ENCODE peak calls at places on chromosome 9, in six cellular contexts. One of them, this sample, is unnamed. For H3K9me3, the result is how much of the 10 kb centered on the place peaks cover.

GRCh38 chr9:73200694-73201432 is 49.2 kb downstream of the ANXA1 start:
- DNase-seq in GM12878: no peak
- DNase-seq in body of pancreas: no peak
- DNase-seq in CD8-positive, alpha-beta T cell: no peak
- DNase-seq in Karpas-422: peak
- DNase-seq in effector memory CD4-positive, alpha-beta T cell: no peak
- DNase-seq in this sample: no peak

GRCh38 chr9:34550681-34551270 is 28.0 kb upstream of the ENHO start:
- DNase-seq in GM12878: no peak
- DNase-seq in body of pancreas: no peak
- DNase-seq in CD8-positive, alpha-beta T cell: no peak
- DNase-seq in Karpas-422: no peak
- DNase-seq in effector memory CD4-positive, alpha-beta T cell: no peak
- DNase-seq in this sample: no peak

GRCh38 chr9:3735251-3735650 is 209.4 kb upstream of the RFX3 start:
- DNase-seq in GM12878: no peak
- DNase-seq in body of pancreas: no peak
- DNase-seq in CD8-positive, alpha-beta T cell: no peak
- DNase-seq in Karpas-422: no peak
- DNase-seq in effector memory CD4-positive, alpha-beta T cell: no peak
- DNase-seq in this sample: no peak

GRCh38 chr9:87701491-87701890 is 24.4 kb upstream of the CTSL start:
- DNase-seq in GM12878: no peak
- DNase-seq in body of pancreas: no peak
- DNase-seq in CD8-positive, alpha-beta T cell: no peak
- DNase-seq in Karpas-422: no peak
- DNase-seq in effector memory CD4-positive, alpha-beta T cell: no peak
- DNase-seq in this sample: no peak

GRCh38 chr9:20292002-20292401 is 330.3 kb downstream of the MLLT3 start:
- DNase-seq in GM12878: no peak
- DNase-seq in body of pancreas: no peak
- DNase-seq in CD8-positive, alpha-beta T cell: no peak
- DNase-seq in Karpas-422: no peak
- DNase-seq in effector memory CD4-positive, alpha-beta T cell: no peak
- DNase-seq in this sample: no peak

GRCh38 chr9:78207319-78207718 is 28.6 kb upstream of the CEP78 start:
- DNase-seq in GM12878: no peak
- DNase-seq in body of pancreas: no peak
- DNase-seq in CD8-positive, alpha-beta T cell: no peak
- DNase-seq in Karpas-422: no peak
- DNase-seq in effector memory CD4-positive, alpha-beta T cell: no peak
- DNase-seq in this sample: no peak

GRCh38 chr9:92631452-92632211 is 38.3 kb downstream of the IPPK start:
- DNase-seq in GM12878: peak
- DNase-seq in body of pancreas: no peak
- DNase-seq in CD8-positive, alpha-beta T cell: no peak
- DNase-seq in Karpas-422: no peak
- DNase-seq in effector memory CD4-positive, alpha-beta T cell: no peak
- DNase-seq in this sample: no peak

GRCh38 chr9:130659699-130660248 is 4.6 kb upstream of the PRDM12 start:
- DNase-seq in GM12878: no peak
- DNase-seq in body of pancreas: no peak
- DNase-seq in CD8-positive, alpha-beta T cell: no peak
- DNase-seq in Karpas-422: no peak
- DNase-seq in effector memory CD4-positive, alpha-beta T cell: no peak
- DNase-seq in this sample: no peak

GRCh38 chr9:95091971-95092320 is 225.6 kb downstream of the FANCC start:
- DNase-seq in GM12878: no peak
- DNase-seq in body of pancreas: no peak
- DNase-seq in CD8-positive, alpha-beta T cell: no peak
- DNase-seq in Karpas-422: no peak
- DNase-seq in effector memory CD4-positive, alpha-beta T cell: no peak
- DNase-seq in this sample: no peak

GRCh38 chr9:28821240-28821639 is 1248.0 kb upstream of the C9orf72 start:
- DNase-seq in GM12878: no peak
- DNase-seq in body of pancreas: no peak
- DNase-seq in CD8-positive, alpha-beta T cell: no peak
- DNase-seq in Karpas-422: no peak
- DNase-seq in effector memory CD4-positive, alpha-beta T cell: no peak
- DNase-seq in this sample: no peak

GRCh38 chr9:129514891-129515290 is 106.0 kb downstream of the C9orf50 start:
- DNase-seq in GM12878: no peak
- DNase-seq in body of pancreas: no peak
- DNase-seq in CD8-positive, alpha-beta T cell: no peak
- DNase-seq in Karpas-422: no peak
- DNase-seq in effector memory CD4-positive, alpha-beta T cell: no peak
- DNase-seq in this sample: no peak

GRCh38 chr9:129513282-129513681 is 107.6 kb downstream of the C9orf50 start:
- DNase-seq in GM12878: no peak
- DNase-seq in body of pancreas: no peak
- DNase-seq in CD8-positive, alpha-beta T cell: no peak
- DNase-seq in Karpas-422: no peak
- DNase-seq in effector memory CD4-positive, alpha-beta T cell: no peak
- DNase-seq in this sample: no peak

GRCh38 chr9:129517006-129517405 is 103.9 kb downstream of the C9orf50 start:
- DNase-seq in GM12878: no peak
- DNase-seq in body of pancreas: no peak
- DNase-seq in CD8-positive, alpha-beta T cell: no peak
- DNase-seq in Karpas-422: no peak
- DNase-seq in effector memory CD4-positive, alpha-beta T cell: no peak
- DNase-seq in this sample: no peak

GRCh38 chr9:129513856-129514496 is 106.9 kb downstream of the C9orf50 start:
- DNase-seq in GM12878: no peak
- DNase-seq in body of pancreas: no peak
- DNase-seq in CD8-positive, alpha-beta T cell: no peak
- DNase-seq in Karpas-422: no peak
- DNase-seq in effector memory CD4-positive, alpha-beta T cell: no peak
- DNase-seq in this sample: no peak

DNA sequence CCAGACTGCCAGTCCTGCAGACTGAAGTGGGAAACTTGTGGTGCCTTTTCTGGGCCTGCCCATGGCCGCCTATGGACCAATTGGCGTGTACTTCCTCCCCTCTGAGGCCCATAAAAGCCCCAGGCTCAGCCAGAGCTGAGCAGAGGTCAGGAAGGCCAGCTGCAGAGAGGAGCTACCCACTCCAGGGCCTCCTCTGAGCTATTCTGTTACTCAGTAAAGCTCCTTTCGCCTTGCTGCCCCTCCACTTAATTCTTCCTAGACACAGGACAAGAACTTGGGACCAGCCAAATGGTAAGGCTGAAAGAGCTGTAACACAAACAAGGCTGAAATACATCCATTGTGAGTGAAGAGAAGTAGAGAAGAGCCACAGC is 106.4 kb downstream of the C9orf50 start:
- DNase-seq in GM12878: no peak
- DNase-seq in body of pancreas: no peak
- DNase-seq in CD8-positive, alpha-beta T cell: no peak
- DNase-seq in Karpas-422: no peak
- DNase-seq in effector memory CD4-positive, alpha-beta T cell: no peak
- DNase-seq in this sample: no peak
- H3K9me3 ChIP-seq in GM12878: under half
- H3K9me3 ChIP-seq in body of pancreas: under half
- H3K9me3 ChIP-seq in CD8-positive, alpha-beta T cell: under half
- H3K9me3 ChIP-seq in Karpas-422: under half
- H3K9me3 ChIP-seq in effector memory CD4-positive, alpha-beta T cell: under half
- H3K9me3 ChIP-seq in this sample: under half

GRCh38 chr9:113042884-113043657 is 13.5 kb downstream of the ZFP37 start:
- DNase-seq in GM12878: no peak
- DNase-seq in body of pancreas: no peak
- DNase-seq in CD8-positive, alpha-beta T cell: no peak
- DNase-seq in Karpas-422: no peak
- DNase-seq in effector memory CD4-positive, alpha-beta T cell: no peak
- DNase-seq in this sample: no peak
- H3K9me3 ChIP-seq in GM12878: under half
- H3K9me3 ChIP-seq in body of pancreas: under half
- H3K9me3 ChIP-seq in CD8-positive, alpha-beta T cell: half or more
- H3K9me3 ChIP-seq in Karpas-422: half or more
- H3K9me3 ChIP-seq in effector memory CD4-positive, alpha-beta T cell: half or more
- H3K9me3 ChIP-seq in this sample: under half

DNA sequence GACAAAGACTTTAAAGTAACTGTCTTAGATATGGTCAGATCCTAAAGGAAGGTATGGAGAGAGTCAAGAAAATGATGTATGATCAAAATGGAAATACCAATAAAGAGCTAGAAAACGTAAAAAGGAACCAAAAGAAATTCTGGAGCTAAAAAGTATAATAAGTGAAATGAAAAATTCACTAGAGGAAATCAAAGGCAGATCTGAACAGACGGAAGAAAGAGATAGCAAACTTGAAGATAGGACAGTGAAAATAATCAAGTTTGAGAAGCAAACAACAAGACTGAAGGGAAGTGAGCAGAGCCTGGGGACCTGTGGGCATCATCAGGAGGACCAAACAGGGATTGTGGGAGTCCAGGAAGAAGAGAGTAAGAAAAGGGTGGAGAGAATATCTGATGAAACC is 115.4 kb downstream of the EHMT1 start:
- DNase-seq in GM12878: no peak
- DNase-seq in body of pancreas: no peak
- DNase-seq in CD8-positive, alpha-beta T cell: no peak
- DNase-seq in Karpas-422: peak
- DNase-seq in effector memory CD4-positive, alpha-beta T cell: no peak
- DNase-seq in this sample: no peak
- H3K9me3 ChIP-seq in GM12878: under half
- H3K9me3 ChIP-seq in body of pancreas: under half
- H3K9me3 ChIP-seq in CD8-positive, alpha-beta T cell: under half
- H3K9me3 ChIP-seq in Karpas-422: under half
- H3K9me3 ChIP-seq in effector memory CD4-positive, alpha-beta T cell: under half
- H3K9me3 ChIP-seq in this sample: under half

GRCh38 chr9:136474021-136474640 is 8.7 kb downstream of the SEC16A start:
- DNase-seq in GM12878: no peak
- DNase-seq in body of pancreas: no peak
- DNase-seq in CD8-positive, alpha-beta T cell: no peak
- DNase-seq in Karpas-422: no peak
- DNase-seq in effector memory CD4-positive, alpha-beta T cell: no peak
- DNase-seq in this sample: no peak
- H3K9me3 ChIP-seq in GM12878: under half
- H3K9me3 ChIP-seq in body of pancreas: under half
- H3K9me3 ChIP-seq in CD8-positive, alpha-beta T cell: under half
- H3K9me3 ChIP-seq in Karpas-422: under half
- H3K9me3 ChIP-seq in effector memory CD4-positive, alpha-beta T cell: under half
- H3K9me3 ChIP-seq in this sample: under half

DNA sequence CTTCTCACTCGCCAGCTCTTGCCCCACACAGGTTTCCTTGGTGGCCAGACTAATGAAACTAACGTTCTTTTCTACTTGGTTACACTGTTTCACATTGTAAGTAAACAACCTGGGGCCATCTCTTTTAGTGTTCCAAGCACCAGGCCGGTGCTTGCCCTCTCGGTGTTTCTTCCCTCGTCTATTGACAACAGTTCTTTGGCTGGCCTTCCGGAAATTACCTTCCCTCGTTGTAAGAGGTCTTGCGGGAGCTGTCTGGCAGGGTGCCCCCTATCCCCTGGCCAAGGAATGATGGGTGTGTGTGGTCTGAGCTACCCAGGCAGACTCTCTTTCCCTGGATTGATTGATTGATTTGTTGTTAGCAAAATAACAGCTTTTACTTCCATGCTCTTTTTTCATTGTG is 918 bp upstream of the MYMK start:
- DNase-seq in GM12878: no peak
- DNase-seq in body of pancreas: no peak
- DNase-seq in CD8-positive, alpha-beta T cell: no peak
- DNase-seq in Karpas-422: no peak
- DNase-seq in effector memory CD4-positive, alpha-beta T cell: no peak
- DNase-seq in this sample: peak
- H3K9me3 ChIP-seq in GM12878: under half
- H3K9me3 ChIP-seq in body of pancreas: under half
- H3K9me3 ChIP-seq in CD8-positive, alpha-beta T cell: under half
- H3K9me3 ChIP-seq in Karpas-422: under half
- H3K9me3 ChIP-seq in effector memory CD4-positive, alpha-beta T cell: under half
- H3K9me3 ChIP-seq in this sample: under half

GRCh38 chr9:79425840-79426239 is 145.9 kb upstream of the TLE4 start:
- DNase-seq in GM12878: no peak
- DNase-seq in body of pancreas: no peak
- DNase-seq in CD8-positive, alpha-beta T cell: no peak
- DNase-seq in Karpas-422: peak
- DNase-seq in effector memory CD4-positive, alpha-beta T cell: no peak
- DNase-seq in this sample: no peak
- H3K9me3 ChIP-seq in GM12878: under half
- H3K9me3 ChIP-seq in body of pancreas: under half
- H3K9me3 ChIP-seq in CD8-positive, alpha-beta T cell: under half
- H3K9me3 ChIP-seq in Karpas-422: under half
- H3K9me3 ChIP-seq in effector memory CD4-positive, alpha-beta T cell: under half
- H3K9me3 ChIP-seq in this sample: under half

DNA sequence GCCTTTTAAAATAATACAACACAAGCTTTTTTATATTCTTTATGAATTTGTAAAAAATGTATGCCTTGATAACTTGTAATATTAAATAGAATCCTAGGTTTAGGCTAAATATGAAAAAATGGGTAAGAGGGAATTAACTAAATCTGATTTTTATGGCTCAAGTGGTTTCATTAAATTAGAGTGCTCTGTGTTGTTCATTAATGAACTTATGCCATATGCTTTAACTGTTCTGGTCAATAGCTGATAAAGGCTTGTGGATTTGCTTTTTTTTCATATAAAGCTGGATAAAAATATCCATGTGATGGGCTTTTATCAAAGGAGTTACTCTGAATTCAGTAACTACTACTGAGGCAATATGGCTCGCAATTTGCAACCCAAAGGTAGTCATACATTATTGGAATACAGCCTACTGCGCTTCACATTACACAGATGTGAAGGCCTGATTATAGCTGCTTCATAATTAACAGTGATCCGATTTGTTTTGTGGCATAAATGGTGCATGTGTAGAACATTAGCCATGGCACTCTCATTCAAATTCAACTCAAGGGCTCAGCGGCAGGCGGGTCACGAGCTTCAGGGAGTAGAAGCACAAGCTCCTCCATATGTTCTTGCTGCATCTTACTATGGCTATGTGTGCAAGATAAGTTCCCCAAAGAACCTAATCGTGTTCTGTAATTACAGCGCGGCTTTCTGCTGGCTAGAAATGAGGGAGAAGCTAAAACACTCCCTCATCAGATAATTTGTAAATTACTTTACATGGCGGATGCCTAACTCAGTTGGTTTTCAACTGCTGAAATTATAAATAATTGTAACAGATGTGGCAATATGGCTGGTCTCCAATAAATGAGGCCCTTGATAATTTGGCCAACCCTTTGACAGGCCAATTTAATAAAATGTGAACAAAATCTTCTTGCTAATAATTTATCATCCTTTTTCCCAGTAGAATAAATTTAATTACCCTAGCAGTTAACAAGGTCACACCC is 188.3 kb downstream of the CNTLN start:
- DNase-seq in GM12878: no peak
- DNase-seq in body of pancreas: no peak
- DNase-seq in CD8-positive, alpha-beta T cell: no peak
- DNase-seq in Karpas-422: no peak
- DNase-seq in effector memory CD4-positive, alpha-beta T cell: no peak
- DNase-seq in this sample: no peak
- H3K9me3 ChIP-seq in GM12878: under half
- H3K9me3 ChIP-seq in body of pancreas: under half
- H3K9me3 ChIP-seq in CD8-positive, alpha-beta T cell: under half
- H3K9me3 ChIP-seq in Karpas-422: under half
- H3K9me3 ChIP-seq in effector memory CD4-positive, alpha-beta T cell: under half
- H3K9me3 ChIP-seq in this sample: under half

GRCh38 chr9:135224286-135224871 is 136.9 kb downstream of the OLFM1 start:
- DNase-seq in GM12878: no peak
- DNase-seq in body of pancreas: peak
- DNase-seq in CD8-positive, alpha-beta T cell: no peak
- DNase-seq in Karpas-422: no peak
- DNase-seq in effector memory CD4-positive, alpha-beta T cell: no peak
- DNase-seq in this sample: peak
- H3K9me3 ChIP-seq in GM12878: under half
- H3K9me3 ChIP-seq in body of pancreas: under half
- H3K9me3 ChIP-seq in CD8-positive, alpha-beta T cell: under half
- H3K9me3 ChIP-seq in Karpas-422: under half
- H3K9me3 ChIP-seq in effector memory CD4-positive, alpha-beta T cell: under half
- H3K9me3 ChIP-seq in this sample: under half